ENCODE peak calls at places on chromosomes 7 and 10, in four cellular contexts. L is heart right ventricle, E is adrenal gland, T is small intestine. U is an unnamed sample.

GRCh38 chr10:3154661-3155060 is 17.9 kb downstream of the PITRM1 start:
- DNase-seq in L (no peak), E (no peak), T (no peak), U (no peak)

GRCh38 chr7:124762611-124763143 is 2.9 kb downstream of the GPR37 start:
- DNase-seq in L (no peak), E (no peak), T (no peak), U (peak)

GRCh38 chr10:86357041-86357440 is 9.6 kb downstream of the GRID1 start:
- DNase-seq in L (no peak), E (no peak), T (no peak), U (no peak)

GRCh38 chr10:9069136-9069535 is 1014.6 kb downstream of the GATA3 start:
- DNase-seq in L (no peak), E (no peak), T (no peak), U (no peak)

GRCh38 chr10:9762966-9763656 is 1254.6 kb upstream of the CELF2 start:
- DNase-seq in L (no peak), E (no peak), T (no peak), U (no peak)

GRCh38 chr7:47045169-47045568 is 536.7 kb downstream of the TNS3 start:
- DNase-seq in L (peak), E (peak), T (no peak), U (no peak)

GRCh38 chr7:17236603-17237002 is 61.8 kb upstream of the AHR start:
- DNase-seq in L (no peak), E (no peak), T (no peak), U (no peak)

GRCh38 chr7:21966271-21966670 is 20.6 kb upstream of the CDCA7L start:
- DNase-seq in L (no peak), E (no peak), T (no peak), U (no peak)

GRCh38 chr10:31749293-31749692 is 179.3 kb downstream of the ARHGAP12 start:
- DNase-seq in L (no peak), E (no peak), T (no peak), U (no peak)

GRCh38 chr7:82957521-82957920 is 205.2 kb downstream of the PCLO start:
- DNase-seq in L (no peak), E (no peak), T (no peak), U (no peak)

GRCh38 chr7:125136341-125136740 is 206.7 kb upstream of the POT1 start:
- DNase-seq in L (no peak), E (no peak), T (no peak), U (no peak)

GRCh38 chr7:1052031-1052818 is 7.9 kb downstream of the GPR146 start:
- DNase-seq in L (peak), E (no peak), T (no peak), U (no peak)

GRCh38 chr7:142908921-142909870 is 23.7 kb upstream of the TRPV6 start:
- DNase-seq in L (no peak), E (peak), T (peak), U (no peak)

GRCh38 chr7:48246073-48246472 is 74.8 kb downstream of the ABCA13 start:
- DNase-seq in L (no peak), E (no peak), T (no peak), U (no peak)

GRCh38 chr7:93298671-93299070 is 66.5 kb downstream of the VPS50 start:
- DNase-seq in L (no peak), E (no peak), T (no peak), U (no peak)

GRCh38 chr7:105141068-105141467 is 127.1 kb downstream of the KMT2E start:
- DNase-seq in L (no peak), E (no peak), T (no peak), U (no peak)

GRCh38 chr7:125084196-125084595 is 154.6 kb upstream of the POT1 start:
- DNase-seq in L (no peak), E (no peak), T (no peak), U (no peak)

GRCh38 chr10:43436291-43437140 is at the start of gene ZNF487:
- DNase-seq in L (peak), E (peak), T (peak), U (peak)

GRCh38 chr7:121313793-121314676 is 14.8 kb upstream of the WNT16 start:
- DNase-seq in L (no peak), E (no peak), T (peak), U (no peak)

GRCh38 chr7:121313220-121313792 is 15.5 kb upstream of the WNT16 start:
- DNase-seq in L (no peak), E (no peak), T (peak), U (no peak)
- H3K27ac ChIP-seq in L (no peak), E (no peak), T (no peak), U (no peak)

GRCh38 chr10:88996927-88997326 is 6.3 kb downstream of the FAS start:
- DNase-seq in L (no peak), E (no peak), T (no peak), U (no peak)

GRCh38 chr10:88994034-88994433 is 3.4 kb downstream of the FAS start:
- DNase-seq in L (no peak), E (no peak), T (no peak), U (no peak)

GRCh38 chr10:88991900-88992237 is 1.3 kb downstream of the FAS start:
- DNase-seq in L (no peak), E (no peak), T (no peak), U (no peak)

GRCh38 chr10:88992945-88993537 is 2.4 kb downstream of the FAS start:
- DNase-seq in L (no peak), E (no peak), T (no peak), U (no peak)

GRCh38 chr10:88995156-88995876 is 4.7 kb downstream of the FAS start:
- DNase-seq in L (no peak), E (no peak), T (no peak), U (no peak)
- H3K27ac ChIP-seq in L (no peak), E (peak), T (no peak), U (no peak)

DNA sequence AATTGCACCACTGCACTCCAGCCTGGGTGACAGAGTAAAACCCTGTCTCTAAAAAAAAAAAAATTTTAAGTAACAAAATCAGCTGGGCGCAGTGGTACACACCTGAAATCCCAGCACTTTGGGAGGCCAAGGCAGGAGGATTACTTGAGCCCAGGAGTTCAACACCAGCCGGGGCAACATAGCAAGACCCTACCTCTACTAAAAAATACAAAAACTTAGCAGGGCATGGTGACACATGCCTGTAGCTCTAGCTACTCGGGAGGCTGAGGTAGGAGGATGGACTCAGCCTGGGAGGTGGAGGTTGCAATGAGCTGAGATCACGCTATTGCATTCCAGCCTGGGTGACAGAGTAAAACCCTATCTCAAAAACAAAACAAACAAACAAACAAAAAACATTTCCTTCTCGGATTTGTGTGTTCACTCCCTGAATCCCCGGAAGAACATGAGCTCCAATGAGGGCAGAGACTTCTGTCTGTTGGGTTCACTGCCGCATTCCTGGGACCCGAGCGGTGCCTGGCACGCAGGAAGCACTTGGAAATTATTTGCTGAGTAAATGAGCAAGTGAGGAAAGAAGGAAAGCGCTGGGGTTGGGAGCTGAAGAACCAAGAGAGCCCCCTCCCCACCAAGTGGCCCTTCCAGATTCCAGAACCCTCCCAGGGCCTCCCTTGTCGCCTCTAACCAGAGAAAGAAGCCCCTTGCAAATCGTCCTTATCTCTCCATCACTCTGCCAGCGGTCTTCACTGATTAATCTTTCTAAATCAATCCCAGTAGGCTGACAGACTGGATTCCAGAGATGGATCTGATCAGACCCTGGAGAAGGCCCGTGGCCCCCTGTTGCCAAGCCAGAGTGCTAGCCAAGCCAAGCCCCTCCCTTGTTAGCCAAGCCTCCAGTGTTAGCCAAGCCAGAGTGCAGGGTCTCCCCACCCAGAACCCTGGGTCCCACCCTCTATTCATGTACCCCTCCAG is 6.2 kb downstream of the TNRC18 start:
- DNase-seq in L (no peak), E (no peak), T (no peak), U (no peak)
- H3K27ac ChIP-seq in L (no peak), E (peak), T (peak), U (peak)

GRCh38 chr10:123865350-123865749 is 26.3 kb downstream of the CPXM2 start:
- DNase-seq in L (no peak), E (no peak), T (no peak), U (no peak)
- H3K27ac ChIP-seq in L (no peak), E (no peak), T (peak), U (no peak)

GRCh38 chr7:110071219-110071618 is 1019.7 kb upstream of the LRRN3 start:
- DNase-seq in L (no peak), E (no peak), T (no peak), U (no peak)

GRCh38 chr7:110076194-110076593 is 1014.7 kb upstream of the LRRN3 start:
- DNase-seq in L (no peak), E (no peak), T (no peak), U (no peak)

GRCh38 chr7:110075450-110075849 is 1015.5 kb upstream of the LRRN3 start:
- DNase-seq in L (no peak), E (no peak), T (no peak), U (no peak)
- H3K27ac ChIP-seq in L (no peak), E (no peak), T (no peak), U (no peak)

U was measured in caudate nucleus.